ENCODE peak calls at places on chromosomes 2 and 18, in four cellular contexts. W is K562, I is GM12878, B is HepG2. T is an unnamed sample.

GRCh38 chr2:16139663-16140610 is 199.6 kb downstream of the MYCN start:
- DNase-seq in W (no peak), I (no peak), B (no peak), T (no peak)

GRCh38 chr2:219998099-219998498 is 370.7 kb downstream of the SLC4A3 start:
- DNase-seq in W (no peak), I (no peak), B (no peak), T (no peak)

GRCh38 chr18:50401888-50402287 is 27.0 kb downstream of the SKA1 start:
- DNase-seq in W (peak), I (no peak), B (peak), T (peak)

GRCh38 chr18:76756491-76757288 is 65.7 kb upstream of the ZNF236 start:
- DNase-seq in W (no peak), I (no peak), B (peak), T (no peak)

GRCh38 chr2:86064006-86064405 is 41.7 kb downstream of the POLR1A start:
- DNase-seq in W (no peak), I (no peak), B (no peak), T (no peak)

GRCh38 chr18:74652392-74652988 is 54.8 kb downstream of the ZNF407 start:
- DNase-seq in W (peak), I (no peak), B (peak), T (peak)

GRCh38 chr18:22613788-22614187 is 196.1 kb upstream of the CTAGE1 start:
- DNase-seq in W (no peak), I (no peak), B (no peak), T (no peak)

GRCh38 chr18:3541549-3542386 is 91.8 kb downstream of the TGIF1 start:
- DNase-seq in W (no peak), I (peak), B (no peak), T (no peak)

GRCh38 chr2:92074549-92074898 is 2796.7 kb upstream of the TEKT4 start:
- DNase-seq in W (no peak), I (no peak), B (no peak), T (no peak)

GRCh38 chr2:110828330-110828729 is 96.0 kb downstream of the ACOXL start:
- DNase-seq in W (no peak), I (no peak), B (no peak), T (no peak)

GRCh38 chr18:13136056-13136688 is 82.4 kb upstream of the LDLRAD4 start:
- DNase-seq in W (no peak), I (no peak), B (no peak), T (no peak)

GRCh38 chr18:2894131-2894840 is 47.5 kb downstream of the EMILIN2 start:
- DNase-seq in W (peak), I (no peak), B (peak), T (no peak)

GRCh38 chr2:187469538-187469937 is 21.5 kb upstream of the CALCRL start:
- DNase-seq in W (no peak), I (no peak), B (no peak), T (no peak)

GRCh38 chr2:31266804-31267203 is 32.9 kb downstream of the EHD3 start:
- DNase-seq in W (no peak), I (no peak), B (no peak), T (no peak)

GRCh38 chr2:86230961-86231360 is 31.7 kb downstream of the MRPL35 start:
- DNase-seq in W (no peak), I (no peak), B (no peak), T (no peak)

GRCh38 chr2:214378455-214379103 is 32.3 kb upstream of the VWC2L start:
- DNase-seq in W (no peak), I (no peak), B (no peak), T (no peak)

GRCh38 chr18:77234504-77235365 is 14.9 kb upstream of the GALR1 start:
- DNase-seq in W (no peak), I (no peak), B (no peak), T (no peak)

GRCh38 chr2:133484106-133484505 is 84.2 kb downstream of the NCKAP5 start:
- DNase-seq in W (no peak), I (no peak), B (no peak), T (no peak)

GRCh38 chr2:79554899-79555298 is 42.0 kb downstream of the CTNNA2 start:
- DNase-seq in W (no peak), I (no peak), B (no peak), T (no peak)

GRCh38 chr2:215419113-215419512 is 16.8 kb downstream of the FN1 start:
- DNase-seq in W (no peak), I (no peak), B (no peak), T (no peak)

GRCh38 chr2:91839904-91840868 is 3031.0 kb upstream of the TEKT4 start:
- DNase-seq in W (no peak), I (no peak), B (no peak), T (no peak)

GRCh38 chr18:70154591-70155194 is 50.8 kb downstream of the RTTN start:
- DNase-seq in W (no peak), I (no peak), B (no peak), T (no peak)

GRCh38 chr2:120869659-120870466 is 134.2 kb downstream of the GLI2 start:
- DNase-seq in W (no peak), I (no peak), B (no peak), T (no peak)

GRCh38 chr2:153519260-153519875 is 40.8 kb upstream of the RPRM start:
- DNase-seq in W (peak), I (peak), B (peak), T (peak)

GRCh38 chr2:144553379-144553778 is 33.5 kb upstream of the ZEB2 start:
- DNase-seq in W (no peak), I (no peak), B (no peak), T (peak)

GRCh38 chr2:174510583-174511189 is 23.9 kb upstream of the GPR155 start:
- DNase-seq in W (no peak), I (no peak), B (peak), T (no peak)

GRCh38 chr2:218074031-218074430 is 5.0 kb downstream of the RUFY4 start:
- DNase-seq in W (peak), I (no peak), B (peak), T (peak)

GRCh38 chr18:8277270-8277669 is 332.0 kb upstream of the RAB12 start:
- DNase-seq in W (no peak), I (no peak), B (no peak), T (no peak)

GRCh38 chr2:25226827-25227226 is 58.4 kb upstream of the POMC start:
- DNase-seq in W (peak), I (no peak), B (no peak), T (no peak)

GRCh38 chr2:71347517-71347916 is 15.9 kb downstream of the ZNF638 start:
- DNase-seq in W (peak), I (no peak), B (no peak), T (no peak)

GRCh38 chr2:106685180-106685897 is 198.2 kb downstream of the CD8B2 start:
- DNase-seq in W (no peak), I (no peak), B (no peak), T (peak)

GRCh38 chr2:218168635-218169462 is 2.1 kb upstream of the CXCR1 start:
- DNase-seq in W (peak), I (no peak), B (peak), T (peak)

GRCh38 chr2:174599310-174599941 is 1.8 kb upstream of the WIPF1 start:
- DNase-seq in W (no peak), I (no peak), B (no peak), T (no peak)

GRCh38 chr2:65826567-65826966 is 394.2 kb upstream of the SPRED2 start:
- DNase-seq in W (no peak), I (no peak), B (no peak), T (no peak)

GRCh38 chr18:48676756-48677368 is 138.0 kb downstream of the CTIF start:
- DNase-seq in W (peak), I (no peak), B (peak), T (peak)

GRCh38 chr2:210337159-210337558 is 22.2 kb upstream of the MYL1 start:
- DNase-seq in W (no peak), I (no peak), B (no peak), T (peak)

GRCh38 chr2:204072443-204073324 is 136.1 kb downstream of the ICOS start:
- DNase-seq in W (peak), I (no peak), B (peak), T (peak)

GRCh38 chr18:40911582-40912254 is 1043.3 kb upstream of the PIK3C3 start:
- DNase-seq in W (no peak), I (no peak), B (no peak), T (no peak)
- TF ChIP-seq FOXM1 in W (no peak), I (no peak), B (no peak), T (no peak)

DNA sequence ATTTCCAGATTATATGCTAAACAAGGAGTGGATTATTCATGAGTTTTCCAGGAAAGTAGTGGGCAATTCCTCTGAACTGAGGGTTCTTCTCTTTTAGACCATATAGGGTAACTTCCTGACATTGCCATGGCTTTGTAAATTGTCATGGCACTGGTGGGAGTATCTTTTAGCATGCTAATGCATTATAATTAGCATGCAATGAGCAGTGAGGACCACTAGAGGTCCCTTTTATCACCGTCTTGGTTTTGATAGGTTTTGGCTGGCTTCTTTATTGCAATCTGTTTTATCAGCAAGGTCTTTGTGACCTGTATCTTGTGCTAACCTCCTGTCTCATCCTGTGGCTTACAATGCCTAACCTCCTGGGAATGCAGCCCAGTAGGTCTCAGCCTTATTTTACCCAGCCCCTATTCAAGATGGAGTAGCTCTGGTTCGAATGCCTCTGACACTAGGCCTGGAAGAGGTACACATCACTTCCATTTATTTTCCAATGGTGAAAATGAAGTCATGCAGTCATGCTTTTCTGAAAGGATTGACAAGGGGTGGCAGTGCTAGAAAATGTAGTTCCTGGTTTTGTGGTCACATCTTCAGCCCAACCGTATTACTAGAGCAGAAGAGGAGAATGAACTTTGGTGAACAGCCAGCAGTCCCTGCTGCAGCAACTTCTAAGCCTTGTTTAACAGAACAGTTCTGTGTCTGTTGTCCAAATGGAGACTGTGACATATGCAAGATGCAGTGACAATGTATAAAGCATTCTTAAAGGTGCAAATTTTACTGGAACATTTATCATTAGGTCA is 26.6 kb upstream of the ITGA4 start:
- DNase-seq in W (no peak), I (no peak), B (no peak), T (no peak)
- TF ChIP-seq TARDBP in W (no peak), I (no peak), B (no peak), T (no peak)

GRCh38 chr2:9971890-9972289 is 20.4 kb downstream of the GRHL1 start:
- DNase-seq in W (no peak), I (no peak), B (no peak), T (no peak)
- TF ChIP-seq FOXM1 in W (no peak), I (no peak), B (no peak), T (no peak)

GRCh38 chr2:14445670-14446069 is 186.8 kb upstream of the LRATD1 start:
- DNase-seq in W (no peak), I (no peak), B (no peak), T (no peak)

GRCh38 chr2:14454102-14454676 is 178.3 kb upstream of the LRATD1 start:
- DNase-seq in W (no peak), I (no peak), B (no peak), T (no peak)

GRCh38 chr2:14448340-14448739 is 184.2 kb upstream of the LRATD1 start:
- DNase-seq in W (no peak), I (no peak), B (no peak), T (no peak)

DNA sequence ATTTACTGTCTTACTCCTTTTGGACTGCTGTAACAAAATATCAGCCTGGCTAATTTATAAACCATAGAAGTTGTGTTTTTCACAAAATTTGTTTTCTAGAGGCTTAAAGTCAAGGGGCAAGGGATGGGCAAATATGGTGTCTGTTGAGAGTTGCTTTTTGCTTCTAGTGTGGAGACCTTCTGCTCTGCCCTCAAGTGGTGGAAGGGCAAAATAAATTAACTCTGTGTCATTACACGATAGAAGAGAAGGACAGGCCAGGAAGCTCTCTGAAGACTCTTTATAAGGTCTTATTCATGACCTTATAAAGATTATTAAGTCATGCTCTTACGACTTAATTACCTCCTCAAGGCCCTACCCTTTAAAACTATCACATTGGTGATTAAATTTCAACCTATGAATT is 181.2 kb upstream of the LRATD1 start:
- DNase-seq in W (no peak), I (no peak), B (no peak), T (no peak)
- TF ChIP-seq TARDBP in W (no peak), I (no peak), B (no peak), T (no peak)

DNA sequence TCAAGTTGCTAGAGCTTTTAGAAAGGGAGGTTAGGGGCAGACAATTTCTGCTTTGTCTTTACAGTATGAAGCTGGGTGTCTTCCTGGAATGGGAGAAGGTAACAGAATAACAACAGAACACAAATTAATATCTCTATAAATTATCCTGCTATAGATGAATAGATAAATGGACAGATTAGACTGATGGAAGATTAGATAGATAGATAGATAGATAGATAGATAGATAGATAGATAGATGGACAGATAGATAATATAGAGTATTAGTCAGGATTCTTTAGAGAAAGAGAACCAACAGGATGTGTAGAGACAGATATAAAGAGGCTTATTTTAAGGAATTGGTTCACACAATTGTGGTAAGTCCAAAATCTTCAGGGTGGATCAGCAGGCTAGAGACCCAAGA is 302.2 kb downstream of the BCL11A start:
- DNase-seq in W (no peak), I (no peak), B (no peak), T (no peak)
- TF ChIP-seq FOXM1 in W (no peak), I (no peak), B (no peak), T (no peak)

DNA sequence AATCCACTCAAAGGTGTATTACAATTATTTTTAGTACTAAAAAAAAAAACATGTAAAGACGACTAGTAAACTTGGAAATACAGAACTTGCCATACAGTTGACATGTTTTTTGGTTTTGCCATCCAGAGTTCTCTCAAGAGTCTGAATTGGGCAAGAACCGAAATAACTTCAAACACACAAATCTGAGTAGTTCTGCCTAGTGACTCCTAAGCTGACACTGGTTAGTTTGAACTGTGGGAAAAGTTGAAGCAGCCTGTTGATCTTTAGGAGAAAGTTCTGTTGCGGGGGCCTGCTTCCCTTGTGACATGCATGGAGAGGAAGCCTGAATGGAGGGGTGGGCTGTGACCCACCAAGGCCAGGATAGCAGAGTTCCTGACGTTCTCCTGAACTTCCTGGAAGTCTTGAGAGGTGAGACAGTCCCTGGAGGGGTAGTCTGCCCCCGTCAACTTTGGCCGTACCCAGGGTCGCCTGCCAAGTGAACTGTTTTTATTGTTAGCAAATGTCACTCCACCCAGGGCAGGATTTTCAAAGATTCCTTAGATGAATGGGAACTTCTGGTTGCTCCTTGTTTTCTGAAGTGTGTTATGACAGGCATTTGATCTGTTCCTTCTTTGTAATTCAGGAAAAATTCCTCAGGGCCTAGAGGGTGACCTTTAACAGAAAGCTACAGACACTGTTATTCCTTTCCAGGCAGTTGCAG is 85.6 kb upstream of the SPTBN1 start:
- DNase-seq in W (no peak), I (no peak), B (no peak), T (no peak)
- TF ChIP-seq TARDBP in W (no peak), I (no peak), B (no peak), T (no peak)

DNA sequence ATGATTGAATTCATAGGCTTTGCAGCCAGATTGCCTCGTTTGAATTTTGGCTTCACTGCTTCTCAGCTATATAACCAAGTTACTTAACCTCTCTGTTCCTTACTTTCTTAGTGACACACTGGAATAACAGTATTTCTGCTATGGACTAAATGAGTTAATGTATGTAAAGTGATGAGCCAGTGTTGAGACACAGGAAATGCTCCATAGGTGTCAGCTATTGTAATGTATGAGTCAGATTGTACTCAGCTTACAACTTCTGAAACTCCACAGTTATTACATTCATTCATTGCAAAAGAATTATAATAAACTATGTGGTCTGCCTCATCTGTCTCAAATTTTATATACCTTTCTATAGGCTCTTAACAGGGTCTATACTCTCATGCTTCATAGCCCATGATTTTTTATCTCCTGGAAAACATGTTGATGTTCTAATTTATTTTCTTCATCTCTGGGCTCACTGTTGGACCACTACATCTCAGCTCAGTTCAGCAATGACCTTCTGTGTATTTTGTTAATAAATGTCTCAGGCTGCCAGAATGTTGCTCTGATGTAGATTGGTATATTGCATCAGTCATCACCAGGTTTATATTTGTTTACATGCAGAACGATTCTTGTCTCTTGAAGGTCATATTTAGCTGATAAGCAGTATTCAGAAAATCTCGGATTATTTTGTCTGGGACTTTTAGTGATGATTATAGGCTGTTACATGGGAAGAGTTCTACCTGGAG is 76.2 kb downstream of the MAP3K20 start:
- DNase-seq in W (no peak), I (no peak), B (no peak), T (no peak)
- TF ChIP-seq FOXM1 in W (no peak), I (no peak), B (no peak), T (no peak)

T was measured in HEK293T.